ENCODE peak calls at places on chromosomes 16 and 17, in seven cellular contexts. One of them, this sample, is unnamed.

GRCh38 chr16:69448470-69449193 is 24.2 kb downstream of the CYB5B start:
- DNase-seq in stimulated activated CD4-positive, alpha-beta T cell treated with anti-CD3 and anti-CD28 coated beads, Interleukin-4, amount 100 ng/mL, for 48 hours: no peak
- DNase-seq in upper lobe of left lung: no peak
- DNase-seq in SJSA1: no peak
- DNase-seq in HT-29: no peak
- DNase-seq in HEK293T: no peak
- DNase-seq in cardiac fibroblast: peak
- DNase-seq in this sample: no peak

GRCh38 chr17:71412803-71413202 is 708.0 kb upstream of the SOX9 start:
- DNase-seq in HEK293T: no peak
- DNase-seq in upper lobe of left lung: no peak
- DNase-seq in HT-29: no peak
- DNase-seq in SJSA1: peak
- DNase-seq in cardiac fibroblast: peak
- DNase-seq in stimulated activated CD4-positive, alpha-beta T cell treated with anti-CD3 and anti-CD28 coated beads, Interleukin-4, amount 100 ng/mL, for 48 hours: no peak
- DNase-seq in this sample: peak

GRCh38 chr17:79915850-79916430 is 76.7 kb upstream of the CBX4 start:
- DNase-seq in HT-29: peak
- DNase-seq in cardiac fibroblast: peak
- DNase-seq in HEK293T: no peak
- DNase-seq in stimulated activated CD4-positive, alpha-beta T cell treated with anti-CD3 and anti-CD28 coated beads, Interleukin-4, amount 100 ng/mL, for 48 hours: no peak
- DNase-seq in upper lobe of left lung: peak
- DNase-seq in SJSA1: no peak
- DNase-seq in this sample: peak

GRCh38 chr16:51061355-51061754 is 89.7 kb downstream of the SALL1 start:
- DNase-seq in SJSA1: no peak
- DNase-seq in stimulated activated CD4-positive, alpha-beta T cell treated with anti-CD3 and anti-CD28 coated beads, Interleukin-4, amount 100 ng/mL, for 48 hours: no peak
- DNase-seq in upper lobe of left lung: no peak
- DNase-seq in cardiac fibroblast: no peak
- DNase-seq in HT-29: no peak
- DNase-seq in HEK293T: no peak
- DNase-seq in this sample: no peak

GRCh38 chr16:79848739-79849518 is 248.4 kb upstream of the MAF start:
- DNase-seq in stimulated activated CD4-positive, alpha-beta T cell treated with anti-CD3 and anti-CD28 coated beads, Interleukin-4, amount 100 ng/mL, for 48 hours: no peak
- DNase-seq in HEK293T: no peak
- DNase-seq in cardiac fibroblast: no peak
- DNase-seq in upper lobe of left lung: no peak
- DNase-seq in SJSA1: no peak
- DNase-seq in HT-29: no peak
- DNase-seq in this sample: no peak

GRCh38 chr16:12002447-12003006 is 26.0 kb downstream of the SNX29 start:
- DNase-seq in SJSA1: no peak
- DNase-seq in upper lobe of left lung: no peak
- DNase-seq in HT-29: no peak
- DNase-seq in HEK293T: no peak
- DNase-seq in stimulated activated CD4-positive, alpha-beta T cell treated with anti-CD3 and anti-CD28 coated beads, Interleukin-4, amount 100 ng/mL, for 48 hours: no peak
- DNase-seq in cardiac fibroblast: peak
- DNase-seq in this sample: no peak

GRCh38 chr17:8145811-8146210 is 6.4 kb downstream of the PER1 start:
- DNase-seq in upper lobe of left lung: no peak
- DNase-seq in cardiac fibroblast: no peak
- DNase-seq in HT-29: no peak
- DNase-seq in SJSA1: peak
- DNase-seq in HEK293T: no peak
- DNase-seq in stimulated activated CD4-positive, alpha-beta T cell treated with anti-CD3 and anti-CD28 coated beads, Interleukin-4, amount 100 ng/mL, for 48 hours: no peak
- DNase-seq in this sample: no peak

GRCh38 chr16:22264786-22265185 is 32.4 kb upstream of the POLR3E start:
- DNase-seq in upper lobe of left lung: no peak
- DNase-seq in cardiac fibroblast: no peak
- DNase-seq in HEK293T: no peak
- DNase-seq in stimulated activated CD4-positive, alpha-beta T cell treated with anti-CD3 and anti-CD28 coated beads, Interleukin-4, amount 100 ng/mL, for 48 hours: no peak
- DNase-seq in SJSA1: no peak
- DNase-seq in HT-29: no peak
- DNase-seq in this sample: no peak

GRCh38 chr17:69763503-69763902 is 311.5 kb upstream of the KCNJ16 start:
- DNase-seq in HT-29: no peak
- DNase-seq in SJSA1: no peak
- DNase-seq in HEK293T: no peak
- DNase-seq in cardiac fibroblast: peak
- DNase-seq in upper lobe of left lung: no peak
- DNase-seq in stimulated activated CD4-positive, alpha-beta T cell treated with anti-CD3 and anti-CD28 coated beads, Interleukin-4, amount 100 ng/mL, for 48 hours: no peak
- DNase-seq in this sample: no peak

GRCh38 chr17:10631701-10632100 is 25.4 kb downstream of the MYH3 start:
- DNase-seq in stimulated activated CD4-positive, alpha-beta T cell treated with anti-CD3 and anti-CD28 coated beads, Interleukin-4, amount 100 ng/mL, for 48 hours: no peak
- DNase-seq in HT-29: no peak
- DNase-seq in HEK293T: no peak
- DNase-seq in SJSA1: no peak
- DNase-seq in upper lobe of left lung: no peak
- DNase-seq in cardiac fibroblast: no peak
- DNase-seq in this sample: no peak

GRCh38 chr16:87584271-87584670 is 18.0 kb upstream of the JPH3 start:
- DNase-seq in cardiac fibroblast: peak
- DNase-seq in HEK293T: no peak
- DNase-seq in HT-29: no peak
- DNase-seq in SJSA1: no peak
- DNase-seq in upper lobe of left lung: no peak
- DNase-seq in stimulated activated CD4-positive, alpha-beta T cell treated with anti-CD3 and anti-CD28 coated beads, Interleukin-4, amount 100 ng/mL, for 48 hours: no peak
- DNase-seq in this sample: no peak

GRCh38 chr17:77106874-77107358 is 33.9 kb upstream of the SEC14L1 start:
- DNase-seq in upper lobe of left lung: no peak
- DNase-seq in stimulated activated CD4-positive, alpha-beta T cell treated with anti-CD3 and anti-CD28 coated beads, Interleukin-4, amount 100 ng/mL, for 48 hours: no peak
- DNase-seq in HEK293T: no peak
- DNase-seq in SJSA1: no peak
- DNase-seq in cardiac fibroblast: no peak
- DNase-seq in HT-29: no peak
- DNase-seq in this sample: no peak

GRCh38 chr17:17758443-17758842 is 77.2 kb downstream of the RAI1 start:
- DNase-seq in stimulated activated CD4-positive, alpha-beta T cell treated with anti-CD3 and anti-CD28 coated beads, Interleukin-4, amount 100 ng/mL, for 48 hours: no peak
- DNase-seq in SJSA1: no peak
- DNase-seq in HT-29: no peak
- DNase-seq in HEK293T: no peak
- DNase-seq in upper lobe of left lung: no peak
- DNase-seq in cardiac fibroblast: no peak
- DNase-seq in this sample: no peak

GRCh38 chr17:50128441-50129302 is 1.3 kb downstream of the SAMD14 start:
- DNase-seq in stimulated activated CD4-positive, alpha-beta T cell treated with anti-CD3 and anti-CD28 coated beads, Interleukin-4, amount 100 ng/mL, for 48 hours: no peak
- DNase-seq in upper lobe of left lung: no peak
- DNase-seq in HT-29: peak
- DNase-seq in HEK293T: no peak
- DNase-seq in SJSA1: no peak
- DNase-seq in cardiac fibroblast: no peak
- DNase-seq in this sample: no peak

GRCh38 chr17:76248013-76248782 is 7.9 kb upstream of the RNF157 start:
- DNase-seq in cardiac fibroblast: no peak
- DNase-seq in SJSA1: no peak
- DNase-seq in upper lobe of left lung: peak
- DNase-seq in HEK293T: no peak
- DNase-seq in HT-29: no peak
- DNase-seq in stimulated activated CD4-positive, alpha-beta T cell treated with anti-CD3 and anti-CD28 coated beads, Interleukin-4, amount 100 ng/mL, for 48 hours: no peak
- DNase-seq in this sample: no peak

This sample was measured in HCT116.